ENCODE peak calls at places on chromosomes 2 and 18, in nine cellular contexts. A is pons, F is AG08396, O is RWPE1, M is kidney epithelial cell, P is psoas muscle, C is neural crest cell, R is sciatic nerve, T is lower lobe of right lung. N is an unnamed sample.

GRCh38 chr2:41703123-41703522 is 344.7 kb upstream of the PKDCC start:
- DNase-seq in C (no peak), F (no peak), P (no peak), T (no peak), A (no peak), O (no peak), R (no peak), M (no peak), N (no peak)

GRCh38 chr2:237097911-237098702 is 12.4 kb downstream of the COPS8 start:
- DNase-seq in P (no peak), T (no peak), M (peak), A (no peak), R (no peak), F (peak), C (no peak), O (peak), N (no peak)

GRCh38 chr2:74919827-74920226 is 38.6 kb upstream of the POLE4 start:
- DNase-seq in M (peak), C (peak), A (peak), P (peak), O (peak), F (peak), R (peak), T (peak), N (peak)

GRCh38 chr2:97714084-97714949 is 941 bp downstream of the ZAP70 start:
- DNase-seq in P (peak), F (no peak), O (peak), C (no peak), A (no peak), M (no peak), T (no peak), R (no peak), N (no peak)

GRCh38 chr18:22699629-22700028 is 233.5 kb upstream of the RBBP8 start:
- DNase-seq in F (no peak), A (no peak), P (no peak), C (no peak), O (no peak), R (no peak), M (no peak), T (no peak), N (no peak)

GRCh38 chr2:46632349-46632748 is 153.0 kb downstream of the TMEM247 start:
- DNase-seq in A (peak), C (no peak), M (no peak), F (peak), P (no peak), R (no peak), O (peak), T (no peak), N (no peak)

GRCh38 chr2:33242845-33243244 is 233.6 kb upstream of the RASGRP3 start:
- DNase-seq in M (peak), T (no peak), O (peak), F (peak), R (no peak), C (no peak), A (no peak), P (no peak), N (no peak)

GRCh38 chr2:174663572-174663971 is 66.0 kb upstream of the WIPF1 start:
- DNase-seq in C (no peak), T (no peak), M (no peak), A (peak), P (no peak), F (peak), R (no peak), O (no peak), N (no peak)

GRCh38 chr2:85591563-85591962 is 4.0 kb upstream of the RNF181 start:
- DNase-seq in C (no peak), M (no peak), F (no peak), A (no peak), P (peak), R (no peak), T (no peak), O (no peak), N (no peak)

GRCh38 chr2:26184555-26185303 is 11.8 kb downstream of the GAREM2 start:
- DNase-seq in C (peak), P (peak), A (no peak), O (peak), M (peak), T (peak), F (peak), R (peak), N (peak)

GRCh38 chr18:48719988-48720654 is 181.3 kb downstream of the CTIF start:
- DNase-seq in M (no peak), F (peak), C (no peak), A (no peak), R (no peak), O (no peak), P (peak), T (no peak), N (no peak)

GRCh38 chr2:55425449-55425848 is 5.8 kb upstream of the CCDC88A start:
- DNase-seq in O (peak), T (no peak), M (peak), F (peak), P (no peak), C (no peak), R (no peak), A (no peak), N (no peak)

GRCh38 chr2:235594041-235594440 is 100.2 kb downstream of the AGAP1 start:
- DNase-seq in M (no peak), T (no peak), R (no peak), P (no peak), A (peak), F (peak), C (no peak), O (peak), N (no peak)

GRCh38 chr2:62741954-62742722 is 36.6 kb downstream of the EHBP1 start:
- DNase-seq in C (no peak), R (no peak), M (no peak), T (no peak), F (peak), P (no peak), O (no peak), A (no peak), N (no peak)

GRCh38 chr2:124810132-124810531 is 785.0 kb downstream of the CNTNAP5 start:
- DNase-seq in P (no peak), M (no peak), O (peak), F (no peak), C (peak), R (no peak), A (peak), T (no peak), N (no peak)

GRCh38 chr2:63553049-63553448 is 35.2 kb downstream of the WDPCP start:
- DNase-seq in O (peak), T (no peak), R (no peak), P (no peak), F (no peak), A (no peak), C (no peak), M (no peak), N (no peak)

GRCh38 chr18:73615506-73615905 is 532.1 kb downstream of the FBXO15 start:
- DNase-seq in R (no peak), C (no peak), O (peak), M (no peak), P (no peak), T (no peak), F (no peak), A (no peak), N (no peak)

GRCh38 chr18:35143615-35144596 is 96.9 kb upstream of the ZNF397 start:
- DNase-seq in P (peak), T (no peak), A (peak), R (no peak), O (peak), F (peak), C (peak), M (no peak), N (peak)

GRCh38 chr2:138245309-138245708 is 256.3 kb upstream of the SPOPL start:
- DNase-seq in O (no peak), P (no peak), M (no peak), A (peak), T (no peak), C (no peak), R (no peak), F (no peak), N (no peak)

GRCh38 chr2:223215136-223215535 is 163.1 kb downstream of the KCNE4 start:
- DNase-seq in M (no peak), A (no peak), F (no peak), P (no peak), R (no peak), O (no peak), C (no peak), T (no peak), N (peak)

GRCh38 chr2:152126664-152127063 is 27.8 kb upstream of the CACNB4 start:
- DNase-seq in C (no peak), T (no peak), A (no peak), M (no peak), P (no peak), F (no peak), O (no peak), R (no peak), N (no peak)

GRCh38 chr2:214103199-214104001 is 307.5 kb upstream of the VWC2L start:
- DNase-seq in F (no peak), O (no peak), R (no peak), M (peak), C (no peak), P (no peak), A (no peak), T (no peak), N (no peak)

GRCh38 chr2:45119038-45119437 is 109.8 kb upstream of the SIX2 start:
- DNase-seq in A (no peak), P (no peak), O (peak), F (peak), T (no peak), R (no peak), M (peak), C (no peak), N (no peak)

GRCh38 chr2:147711031-147711430 is 133.8 kb upstream of the ACVR2A start:
- DNase-seq in M (no peak), A (no peak), O (no peak), C (no peak), F (no peak), P (no peak), R (no peak), T (no peak), N (no peak)

GRCh38 chr2:119255760-119256573 is 32.3 kb downstream of the STEAP3 start:
- DNase-seq in O (peak), T (no peak), C (no peak), P (no peak), A (no peak), M (peak), R (no peak), F (peak), N (no peak)

GRCh38 chr18:73924316-73924715 is 223.3 kb downstream of the FBXO15 start:
- DNase-seq in R (no peak), C (no peak), T (no peak), F (no peak), A (no peak), O (no peak), M (no peak), P (no peak), N (no peak)

GRCh38 chr18:23580677-23581367 is 5.5 kb downstream of the NPC1 start:
- DNase-seq in P (no peak), R (no peak), T (no peak), A (no peak), M (no peak), F (peak), C (no peak), O (no peak), N (no peak)

GRCh38 chr2:138522556-138522955 is 21.0 kb downstream of the SPOPL start:
- DNase-seq in R (no peak), P (no peak), T (no peak), C (no peak), A (no peak), M (no peak), F (no peak), O (no peak), N (no peak)

GRCh38 chr18:32422978-32423740 is 47.5 kb downstream of the GAREM1 start:
- DNase-seq in C (no peak), P (no peak), A (no peak), R (no peak), M (no peak), T (no peak), O (no peak), F (no peak), N (no peak)

GRCh38 chr2:239337877-239338484 is 62.8 kb downstream of the HDAC4 start:
- DNase-seq in A (no peak), T (no peak), F (no peak), M (no peak), O (no peak), P (no peak), R (no peak), C (no peak), N (peak)

GRCh38 chr2:113376935-113377445 is 60.5 kb upstream of the ZNG1B start:
- DNase-seq in O (no peak), C (no peak), R (no peak), P (no peak), F (no peak), T (no peak), M (no peak), A (peak), N (no peak)

GRCh38 chr2:168060956-168061750 is 186.2 kb downstream of the STK39 start:
- DNase-seq in T (no peak), O (no peak), C (no peak), F (peak), R (no peak), M (no peak), A (peak), P (no peak), N (no peak)

GRCh38 chr2:2749206-2749598 is 418.1 kb upstream of the MYT1L start:
- DNase-seq in M (no peak), C (no peak), P (no peak), T (no peak), R (no peak), A (no peak), O (no peak), F (no peak), N (no peak)